ENCODE peak calls at places on chromosomes 11 and 22, in four cellular contexts. W is H1, T is K562, Z is HepG2. M is an unnamed sample.
A peak's percentile ranks its signal among the peaks of the same experiment; 100 is the strongest.

GRCh38 chr11:133403900-133404299 is 128.4 kb downstream of the OPCML start:
- DNase-seq in W (no peak), T (peak; percentile 15), Z (no peak), M (no peak)

GRCh38 chr22:36065462-36065774 is 36.8 kb upstream of the RBFOX2 start:
- DNase-seq in W (no peak), T (no peak), Z (no peak), M (no peak)

GRCh38 chr11:100827934-100828661 is 141.0 kb downstream of the ARHGAP42 start:
- DNase-seq in W (no peak), T (no peak), Z (peak; percentile 80), M (no peak)

GRCh38 chr11:124897681-124898680 is at the start of gene ROBO4:
- DNase-seq in W (no peak), T (no peak), Z (peak; percentile 22), M (no peak)

GRCh38 chr11:64996710-64997380 is at the start of gene BATF2:
- DNase-seq in W (peak; percentile 49), T (peak; percentile 87), Z (peak; percentile 94), M (no peak)

GRCh38 chr22:26669060-26669481 is 11.7 kb downstream of the MIAT start:
- DNase-seq in W (no peak), T (peak; percentile 19), Z (peak; percentile 32), M (no peak)

GRCh38 chr11:61071208-61071681 is 31.0 kb upstream of the CD5 start:
- DNase-seq in W (no peak), T (no peak), Z (no peak), M (peak; percentile 69)

GRCh38 chr11:17603056-17603825 is 56.2 kb downstream of the OTOG start:
- DNase-seq in W (no peak), T (no peak), Z (no peak), M (no peak)

GRCh38 chr11:7165911-7166310 is 77.1 kb downstream of the RBMXL2 start:
- DNase-seq in W (no peak), T (no peak), Z (no peak), M (no peak)

GRCh38 chr11:8863838-8864237 is 47.2 kb upstream of the AKIP1 start:
- DNase-seq in W (no peak), T (no peak), Z (no peak), M (no peak)

GRCh38 chr11:29809121-29809520 is 207.7 kb downstream of the KCNA4 start:
- DNase-seq in W (no peak), T (no peak), Z (no peak), M (no peak)

GRCh38 chr11:6746086-6746618 is 25.6 kb downstream of the OR2AG2 start:
- DNase-seq in W (no peak), T (no peak), Z (no peak), M (no peak)

GRCh38 chr11:74391193-74391592 is 7.0 kb downstream of the PGM2L1 start:
- DNase-seq in W (no peak), T (no peak), Z (no peak), M (no peak)

GRCh38 chr11:63800921-63801320 is 12.3 kb upstream of the SPINDOC start:
- DNase-seq in W (no peak), T (no peak), Z (no peak), M (no peak)

GRCh38 chr11:63802637-63803414 is 10.4 kb upstream of the SPINDOC start:
- DNase-seq in W (no peak), T (peak; percentile 66), Z (no peak), M (no peak)

GRCh38 chr11:63805844-63806415 is 7.3 kb upstream of the SPINDOC start:
- DNase-seq in W (no peak), T (no peak), Z (no peak), M (no peak)

DNA sequence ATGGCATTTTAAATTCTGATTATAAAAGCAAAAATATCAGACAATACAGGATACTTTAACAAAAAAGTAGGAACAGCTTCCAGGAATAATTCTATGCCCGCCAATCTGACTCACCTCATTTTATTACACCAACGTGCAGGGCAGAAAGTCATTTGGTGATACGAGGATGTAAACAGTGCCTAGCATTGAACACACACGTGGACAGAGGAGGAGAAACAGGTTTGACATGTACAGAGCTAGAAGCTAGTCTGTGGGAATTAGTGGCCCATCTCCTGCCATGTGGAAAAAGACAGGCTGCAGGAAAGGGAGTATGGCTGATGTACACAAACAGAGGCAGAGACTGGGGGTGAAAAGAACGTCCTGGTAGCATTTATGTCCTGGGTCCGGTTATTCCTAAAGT is 9.0 kb upstream of the SPINDOC start:
- DNase-seq in W (no peak), T (no peak), Z (no peak), M (no peak)
- TF ChIP-seq POLR2AphosphoS5 in W (no peak), T (no peak), Z (no peak), M (no peak)

DNA sequence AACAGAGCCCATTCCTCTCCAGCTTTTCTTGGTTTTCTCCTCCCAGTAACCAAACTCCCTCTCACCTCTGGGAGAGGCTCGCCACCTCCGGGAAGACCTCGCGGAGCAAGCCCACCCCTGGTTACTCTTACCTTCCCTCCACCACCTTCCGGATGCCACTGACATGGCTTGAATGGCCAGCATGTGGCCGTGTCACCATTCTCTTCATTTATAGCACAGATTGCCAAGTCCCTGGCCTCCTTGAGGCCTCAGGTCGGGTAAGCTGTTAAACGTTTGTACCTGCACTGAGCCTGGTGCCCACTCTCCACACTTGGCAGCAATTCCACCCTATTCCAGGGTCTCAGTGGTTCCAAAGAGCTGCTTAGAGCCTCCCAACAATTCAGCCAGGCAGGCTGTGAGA is 8.0 kb upstream of the FXYD2 start:
- DNase-seq in W (no peak), T (no peak), Z (no peak), M (no peak)
- TF ChIP-seq TAF1 in W (no peak), T (no peak), Z (no peak), M (no peak)

GRCh38 chr11:120720760-120721159 is 209.2 kb downstream of the GRIK4 start:
- DNase-seq in W (no peak), T (no peak), Z (no peak), M (no peak)
- TF ChIP-seq POLR2AphosphoS5 in W (no peak), T (no peak), Z (no peak), M (no peak)

GRCh38 chr11:12356944-12357655 is 20.3 kb upstream of the PARVA start:
- DNase-seq in W (no peak), T (no peak), Z (no peak), M (no peak)
- TF ChIP-seq TAF1 in W (no peak), T (no peak), Z (no peak), M (no peak)

M was measured in GM12891.